ENCODE peak calls at places on chromosomes 4 and X, in four cellular contexts. One of them, this sample, is unnamed.

GRCh38 chr4:81833596-81833995 is 361.9 kb upstream of the RASGEF1B start:
- DNase-seq in AG09309: no peak
- DNase-seq in T-helper 1 cell: no peak
- DNase-seq in SK-N-SH: no peak
- DNase-seq in this sample: no peak

GRCh38 chrX:40950546-40950945 is 134.7 kb upstream of the USP9X start:
- DNase-seq in SK-N-SH: no peak
- DNase-seq in AG09309: no peak
- DNase-seq in T-helper 1 cell: no peak
- DNase-seq in this sample: no peak

GRCh38 chr4:78293841-78294301 is 236.7 kb downstream of the FRAS1 start:
- DNase-seq in AG09309: no peak
- DNase-seq in T-helper 1 cell: no peak
- DNase-seq in SK-N-SH: no peak
- DNase-seq in this sample: no peak

GRCh38 chrX:10636851-10637250 is 16.5 kb upstream of the MID1 start:
- DNase-seq in T-helper 1 cell: no peak
- DNase-seq in SK-N-SH: no peak
- DNase-seq in AG09309: no peak
- DNase-seq in this sample: no peak

GRCh38 chrX:131704136-131704695 is 160.3 kb downstream of the OR13H1 start:
- DNase-seq in AG09309: peak
- DNase-seq in T-helper 1 cell: peak
- DNase-seq in SK-N-SH: peak
- DNase-seq in this sample: peak

GRCh38 chr4:113899260-113900177 is 79.9 kb downstream of the ARSJ start:
- DNase-seq in AG09309: no peak
- DNase-seq in SK-N-SH: no peak
- DNase-seq in T-helper 1 cell: peak
- DNase-seq in this sample: no peak

GRCh38 chr4:183327827-183328226 is 5.6 kb upstream of the CLDN24 start:
- DNase-seq in AG09309: no peak
- DNase-seq in SK-N-SH: no peak
- DNase-seq in T-helper 1 cell: no peak
- DNase-seq in this sample: no peak

GRCh38 chr4:30537462-30537861 is 182.7 kb upstream of the PCDH7 start:
- DNase-seq in T-helper 1 cell: no peak
- DNase-seq in AG09309: peak
- DNase-seq in SK-N-SH: no peak
- DNase-seq in this sample: no peak

GRCh38 chr4:3364634-3365314 is 72.0 kb downstream of the RGS12 start:
- DNase-seq in SK-N-SH: peak
- DNase-seq in AG09309: no peak
- DNase-seq in T-helper 1 cell: no peak
- DNase-seq in this sample: no peak

GRCh38 chr4:2843023-2843908 is at the start of gene ADD1:
- DNase-seq in AG09309: peak
- DNase-seq in SK-N-SH: peak
- DNase-seq in T-helper 1 cell: peak
- DNase-seq in this sample: peak

GRCh38 chr4:110970642-110971041 is 347.8 kb upstream of the PITX2 start:
- DNase-seq in AG09309: no peak
- DNase-seq in T-helper 1 cell: peak
- DNase-seq in SK-N-SH: no peak
- DNase-seq in this sample: no peak

GRCh38 chr4:126564283-126564854 is 1068.4 kb upstream of the INTU start:
- DNase-seq in AG09309: no peak
- DNase-seq in T-helper 1 cell: no peak
- DNase-seq in SK-N-SH: no peak
- DNase-seq in this sample: no peak

This sample was measured in NCI-H1694 treated with DMSO at 0.1 percent for 48 hours.